ENCODE peak calls at places on chromosomes 16 and 17, in nine cellular contexts. L, F, S, X, U, H, D, Z and K are unnamed samples.

GRCh38 chr17:73806768-73807167 is 162.5 kb upstream of the SDK2 start:
- DNase-seq in L (no peak), U (no peak), X (no peak), D (no peak), F (no peak), S (no peak), Z (no peak), H (no peak), K (no peak)

GRCh38 chr16:16004314-16004749 is 54.9 kb downstream of the ABCC1 start:
- DNase-seq in L (peak; percentile 69), Z (no peak), X (no peak), U (no peak), S (no peak), F (no peak), H (no peak), D (no peak), K (no peak)

GRCh38 chr16:66135376-66135775 is 231.1 kb upstream of the CDH5 start:
- DNase-seq in L (no peak), F (no peak), S (peak; percentile 61), Z (no peak), U (no peak), D (no peak), X (no peak), H (no peak), K (no peak)

GRCh38 chr17:47205419-47205963 is 3.7 kb upstream of the MYL4 start:
- DNase-seq in L (no peak), Z (no peak), H (no peak), S (peak; percentile 66), X (no peak), D (peak; percentile 58), U (peak; percentile 61), F (peak; percentile 96), K (no peak)

GRCh38 chr16:14289692-14290340 is 218.7 kb downstream of the MRTFB start:
- DNase-seq in D (no peak), S (no peak), Z (peak; percentile 68), U (no peak), L (no peak), X (peak; percentile 43), F (no peak), H (peak; percentile 55), K (peak; percentile 61)

GRCh38 chr17:40535924-40536717 is 29.2 kb downstream of the CCR7 start:
- DNase-seq in F (no peak), X (no peak), D (no peak), Z (no peak), L (no peak), S (no peak), U (no peak), H (no peak), K (no peak)

GRCh38 chr17:75061618-75062017 is 14.6 kb downstream of the KCTD2 start:
- DNase-seq in S (no peak), L (no peak), Z (no peak), F (no peak), H (no peak), U (no peak), D (no peak), X (no peak), K (peak; percentile 56)

GRCh38 chr16:86498661-86499493 is 11.4 kb upstream of the FOXF1 start:
- DNase-seq in X (no peak), U (no peak), H (no peak), Z (peak; percentile 3), D (no peak), F (no peak), S (no peak), L (no peak), K (no peak)

GRCh38 chr17:29054835-29055234 is 11.9 kb downstream of the PIPOX start:
- DNase-seq in D (no peak), S (no peak), F (no peak), L (no peak), U (no peak), X (peak; percentile 44), Z (no peak), H (no peak), K (no peak)

GRCh38 chr17:62791235-62792121 is 16.6 kb downstream of the MARCHF10 start:
- DNase-seq in L (peak; percentile 72), S (no peak), H (no peak), Z (no peak), F (no peak), X (peak; percentile 0), D (no peak), U (no peak), K (no peak)

GRCh38 chr17:61770043-61770442 is 93.3 kb downstream of the BRIP1 start:
- DNase-seq in X (peak; percentile 23), F (no peak), U (no peak), H (no peak), S (no peak), Z (no peak), L (no peak), D (no peak), K (peak; percentile 25)

GRCh38 chr17:74430706-74431567 is 951 bp upstream of the GPRC5C start:
- DNase-seq in Z (peak; percentile 25), S (peak; percentile 95), D (peak; percentile 77), X (peak; percentile 90), L (no peak), U (peak; percentile 36), H (peak; percentile 63), F (peak; percentile 98), K (peak; percentile 63)

GRCh38 chr16:67419502-67419901 is 3.2 kb upstream of the ZDHHC1 start:
- DNase-seq in F (no peak), X (peak; percentile 84), Z (no peak), U (no peak), D (no peak), S (no peak), H (no peak), L (no peak), K (no peak)

GRCh38 chr17:74212262-74212912 is 984 bp upstream of the TTYH2 start:
- DNase-seq in L (no peak), U (no peak), Z (no peak), H (no peak), F (no peak), S (no peak), D (peak; percentile 21), X (no peak), K (no peak)